ENCODE peak calls at places on chromosomes 4 and X, in six cellular contexts. One of them, this sample, is unnamed.

GRCh38 chr4:143654571-143654970 is 45.9 kb downstream of the FREM3 start:
- DNase-seq in stimulated activated CD4-positive, alpha-beta T cell treated with anti-CD3 and anti-CD28 coated beads, Interleukin-15, amount 100 ng/mL, for 1 hour: no peak
- DNase-seq in T-cell: no peak
- DNase-seq in aorta: no peak
- DNase-seq in Kasumi-1: no peak
- DNase-seq in pulmonary artery endothelial cell: no peak
- DNase-seq in this sample: no peak

GRCh38 chrX:8721536-8721935 is 10.4 kb downstream of the ANOS1 start:
- DNase-seq in stimulated activated CD4-positive, alpha-beta T cell treated with anti-CD3 and anti-CD28 coated beads, Interleukin-15, amount 100 ng/mL, for 1 hour: no peak
- DNase-seq in pulmonary artery endothelial cell: no peak
- DNase-seq in aorta: no peak
- DNase-seq in Kasumi-1: no peak
- DNase-seq in T-cell: no peak
- DNase-seq in this sample: no peak

GRCh38 chrX:74286950-74287349 is 17.0 kb upstream of the ZCCHC13 start:
- DNase-seq in stimulated activated CD4-positive, alpha-beta T cell treated with anti-CD3 and anti-CD28 coated beads, Interleukin-15, amount 100 ng/mL, for 1 hour: no peak
- DNase-seq in T-cell: no peak
- DNase-seq in pulmonary artery endothelial cell: no peak
- DNase-seq in aorta: no peak
- DNase-seq in Kasumi-1: no peak
- DNase-seq in this sample: no peak

GRCh38 chr4:1511441-1512041 is 105.3 kb upstream of the NKX1-1 start:
- DNase-seq in stimulated activated CD4-positive, alpha-beta T cell treated with anti-CD3 and anti-CD28 coated beads, Interleukin-15, amount 100 ng/mL, for 1 hour: no peak
- DNase-seq in aorta: peak; percentile 58
- DNase-seq in pulmonary artery endothelial cell: peak; percentile 33
- DNase-seq in Kasumi-1: no peak
- DNase-seq in T-cell: peak; percentile 25
- DNase-seq in this sample: peak; percentile 69

GRCh38 chr4:187777954-187778353 is 217.6 kb upstream of the ZFP42 start:
- DNase-seq in aorta: no peak
- DNase-seq in stimulated activated CD4-positive, alpha-beta T cell treated with anti-CD3 and anti-CD28 coated beads, Interleukin-15, amount 100 ng/mL, for 1 hour: no peak
- DNase-seq in T-cell: no peak
- DNase-seq in pulmonary artery endothelial cell: no peak
- DNase-seq in Kasumi-1: no peak
- DNase-seq in this sample: no peak

GRCh38 chr4:26885912-26886274 is 25.3 kb downstream of the STIM2 start:
- DNase-seq in stimulated activated CD4-positive, alpha-beta T cell treated with anti-CD3 and anti-CD28 coated beads, Interleukin-15, amount 100 ng/mL, for 1 hour: no peak
- DNase-seq in Kasumi-1: peak; percentile 98
- DNase-seq in aorta: no peak
- DNase-seq in pulmonary artery endothelial cell: no peak
- DNase-seq in T-cell: peak; percentile 52
- DNase-seq in this sample: peak; percentile 16

GRCh38 chr4:66929748-66930147 is 615.6 kb downstream of the CENPC start:
- DNase-seq in stimulated activated CD4-positive, alpha-beta T cell treated with anti-CD3 and anti-CD28 coated beads, Interleukin-15, amount 100 ng/mL, for 1 hour: no peak
- DNase-seq in aorta: no peak
- DNase-seq in Kasumi-1: no peak
- DNase-seq in T-cell: no peak
- DNase-seq in pulmonary artery endothelial cell: no peak
- DNase-seq in this sample: no peak

GRCh38 chr4:72569719-72570235 is 756 bp upstream of the ADAMTS3 start:
- DNase-seq in pulmonary artery endothelial cell: no peak
- DNase-seq in stimulated activated CD4-positive, alpha-beta T cell treated with anti-CD3 and anti-CD28 coated beads, Interleukin-15, amount 100 ng/mL, for 1 hour: no peak
- DNase-seq in Kasumi-1: peak; percentile 80
- DNase-seq in aorta: no peak
- DNase-seq in T-cell: no peak
- DNase-seq in this sample: no peak

GRCh38 chr4:478373-478772 is 20.6 kb downstream of the ZNF721 start:
- DNase-seq in T-cell: no peak
- DNase-seq in aorta: no peak
- DNase-seq in pulmonary artery endothelial cell: no peak
- DNase-seq in stimulated activated CD4-positive, alpha-beta T cell treated with anti-CD3 and anti-CD28 coated beads, Interleukin-15, amount 100 ng/mL, for 1 hour: no peak
- DNase-seq in Kasumi-1: no peak
- DNase-seq in this sample: peak; percentile 37

GRCh38 chr4:6608758-6609414 is 31.6 kb upstream of the MRFAP1 start:
- DNase-seq in pulmonary artery endothelial cell: no peak
- DNase-seq in Kasumi-1: peak; percentile 1
- DNase-seq in stimulated activated CD4-positive, alpha-beta T cell treated with anti-CD3 and anti-CD28 coated beads, Interleukin-15, amount 100 ng/mL, for 1 hour: no peak
- DNase-seq in aorta: no peak
- DNase-seq in T-cell: no peak
- DNase-seq in this sample: peak; percentile 13

GRCh38 chr4:121113680-121114079 is 41.3 kb upstream of the NDNF start:
- DNase-seq in pulmonary artery endothelial cell: no peak
- DNase-seq in aorta: no peak
- DNase-seq in T-cell: no peak
- DNase-seq in Kasumi-1: no peak
- DNase-seq in stimulated activated CD4-positive, alpha-beta T cell treated with anti-CD3 and anti-CD28 coated beads, Interleukin-15, amount 100 ng/mL, for 1 hour: no peak
- DNase-seq in this sample: no peak

GRCh38 chr4:10048931-10049655 is 27.8 kb upstream of the SLC2A9 start:
- DNase-seq in pulmonary artery endothelial cell: no peak
- DNase-seq in T-cell: no peak
- DNase-seq in Kasumi-1: no peak
- DNase-seq in stimulated activated CD4-positive, alpha-beta T cell treated with anti-CD3 and anti-CD28 coated beads, Interleukin-15, amount 100 ng/mL, for 1 hour: no peak
- DNase-seq in aorta: no peak
- DNase-seq in this sample: no peak

GRCh38 chrX:132216806-132217202 is 2.4 kb downstream of the RAP2C start:
- DNase-seq in stimulated activated CD4-positive, alpha-beta T cell treated with anti-CD3 and anti-CD28 coated beads, Interleukin-15, amount 100 ng/mL, for 1 hour: no peak
- DNase-seq in pulmonary artery endothelial cell: no peak
- DNase-seq in T-cell: peak; percentile 29
- DNase-seq in aorta: no peak
- DNase-seq in Kasumi-1: no peak
- DNase-seq in this sample: no peak